ENCODE peak calls at places on chromosomes 1 and 21, in four cellular contexts. O, A, J and L are unnamed samples.

GRCh38 chr1:112935474-112936289 is 20.3 kb downstream of the SLC16A1 start:
- DNase-seq in O (no peak), A (peak), J (peak), L (peak)

GRCh38 chr1:33381979-33382378 is 48.9 kb downstream of the PHC2 start:
- DNase-seq in O (no peak), A (no peak), J (no peak), L (no peak)

GRCh38 chr1:208272311-208272710 is 28.1 kb upstream of the PLXNA2 start:
- DNase-seq in O (no peak), A (no peak), J (no peak), L (no peak)

GRCh38 chr1:235558783-235559182 is 54.5 kb upstream of the B3GALNT2 start:
- DNase-seq in O (no peak), A (no peak), J (no peak), L (no peak)

GRCh38 chr1:85461216-85461945 is 3.6 kb downstream of the DDAH1 start:
- DNase-seq in O (no peak), A (no peak), J (no peak), L (no peak)

GRCh38 chr1:237045278-237046016 is 3.5 kb downstream of the RYR2 start:
- DNase-seq in O (no peak), A (no peak), J (peak), L (no peak)

GRCh38 chr1:170010443-170010842 is 64.1 kb downstream of the KIFAP3 start:
- DNase-seq in O (peak), A (peak), J (peak), L (peak)

GRCh38 chr1:224632381-224632871 is 16.3 kb downstream of the CNIH3 start:
- DNase-seq in O (no peak), A (peak), J (peak), L (peak)

GRCh38 chr1:25148673-25149300 is 83.5 kb downstream of the SYF2 start:
- DNase-seq in O (no peak), A (no peak), J (peak), L (no peak)

GRCh38 chr1:38579056-38579455 is 280.5 kb downstream of the RRAGC start:
- DNase-seq in O (no peak), A (no peak), J (no peak), L (no peak)

GRCh38 chr1:172821609-172822274 is 162.8 kb downstream of the FASLG start:
- DNase-seq in O (no peak), A (peak), J (no peak), L (peak)

GRCh38 chr1:168386949-168387586 is 106.4 kb downstream of the TBX19 start:
- DNase-seq in O (peak), A (no peak), J (peak), L (no peak)

GRCh38 chr1:29698033-29698432 is 461.7 kb downstream of the PTPRU start:
- DNase-seq in O (peak), A (peak), J (peak), L (peak)

GRCh38 chr1:68962711-68963110 is 465.8 kb upstream of the DEPDC1 start:
- DNase-seq in O (no peak), A (no peak), J (no peak), L (no peak)

GRCh38 chr21:28543975-28544374 is 448.7 kb downstream of the LTN1 start:
- DNase-seq in O (no peak), A (no peak), J (no peak), L (no peak)

GRCh38 chr1:1206376-1207253 is at the start of gene TNFRSF18:
- DNase-seq in O (peak), A (no peak), J (peak), L (no peak)

GRCh38 chr1:1203561-1204424 is 2.6 kb downstream of the TNFRSF18 start:
- DNase-seq in O (no peak), A (no peak), J (no peak), L (no peak)

GRCh38 chr1:1204425-1204920 is 1.9 kb downstream of the TNFRSF18 start:
- DNase-seq in O (no peak), A (no peak), J (no peak), L (no peak)

GRCh38 chr1:1205769-1206375 is 520 bp downstream of the TNFRSF18 start:
- DNase-seq in O (no peak), A (no peak), J (no peak), L (no peak)

GRCh38 chr1:1204998-1205768 is 1.2 kb downstream of the TNFRSF18 start:
- DNase-seq in O (no peak), A (no peak), J (no peak), L (no peak)
- H2AK5ac ChIP-seq in O (peak), A (no peak), J (no peak), L (no peak)

DNA sequence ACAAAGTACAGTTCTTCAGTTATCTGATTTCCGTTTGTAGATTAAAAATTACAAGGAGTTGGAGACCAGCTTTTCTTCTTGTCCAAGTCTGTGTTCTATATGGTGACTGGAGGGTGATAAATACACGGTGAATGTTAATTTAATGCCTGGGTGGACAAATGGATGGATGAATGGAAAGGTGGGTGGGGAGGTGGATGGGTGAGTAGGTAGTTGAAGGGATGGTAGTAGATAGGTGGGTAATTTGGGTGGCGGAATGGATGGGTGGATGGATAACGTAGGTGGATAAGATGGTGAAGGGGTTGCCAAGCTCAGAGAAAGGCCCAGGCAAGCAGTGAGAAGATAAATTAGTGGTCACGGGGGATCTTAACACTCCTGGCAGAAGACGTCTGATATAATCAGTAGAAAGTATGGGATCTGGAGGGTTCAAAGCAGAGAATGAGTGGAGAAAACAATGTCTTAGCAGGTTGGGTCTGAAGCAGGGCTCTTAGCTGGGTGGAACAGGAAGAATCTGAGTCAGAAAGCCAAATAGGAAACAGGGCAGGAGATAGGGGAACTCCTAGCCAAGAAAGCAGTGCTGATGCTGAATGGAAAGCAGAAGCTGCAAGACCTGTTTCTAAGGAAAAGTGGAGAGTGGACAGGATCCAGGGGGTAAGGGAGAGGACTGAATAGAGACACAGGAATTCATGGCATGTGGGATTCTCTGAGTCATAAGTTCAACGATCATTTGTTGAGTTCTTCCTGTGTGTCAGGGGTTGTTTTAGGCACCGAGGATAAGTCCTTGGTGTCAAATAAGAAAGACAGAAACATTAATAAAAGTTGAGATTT is 154.0 kb upstream of the FGGY start:
- DNase-seq in O (no peak), A (peak), J (peak), L (peak)
- H2AK5ac ChIP-seq in O (no peak), A (peak), J (peak), L (peak)

DNA sequence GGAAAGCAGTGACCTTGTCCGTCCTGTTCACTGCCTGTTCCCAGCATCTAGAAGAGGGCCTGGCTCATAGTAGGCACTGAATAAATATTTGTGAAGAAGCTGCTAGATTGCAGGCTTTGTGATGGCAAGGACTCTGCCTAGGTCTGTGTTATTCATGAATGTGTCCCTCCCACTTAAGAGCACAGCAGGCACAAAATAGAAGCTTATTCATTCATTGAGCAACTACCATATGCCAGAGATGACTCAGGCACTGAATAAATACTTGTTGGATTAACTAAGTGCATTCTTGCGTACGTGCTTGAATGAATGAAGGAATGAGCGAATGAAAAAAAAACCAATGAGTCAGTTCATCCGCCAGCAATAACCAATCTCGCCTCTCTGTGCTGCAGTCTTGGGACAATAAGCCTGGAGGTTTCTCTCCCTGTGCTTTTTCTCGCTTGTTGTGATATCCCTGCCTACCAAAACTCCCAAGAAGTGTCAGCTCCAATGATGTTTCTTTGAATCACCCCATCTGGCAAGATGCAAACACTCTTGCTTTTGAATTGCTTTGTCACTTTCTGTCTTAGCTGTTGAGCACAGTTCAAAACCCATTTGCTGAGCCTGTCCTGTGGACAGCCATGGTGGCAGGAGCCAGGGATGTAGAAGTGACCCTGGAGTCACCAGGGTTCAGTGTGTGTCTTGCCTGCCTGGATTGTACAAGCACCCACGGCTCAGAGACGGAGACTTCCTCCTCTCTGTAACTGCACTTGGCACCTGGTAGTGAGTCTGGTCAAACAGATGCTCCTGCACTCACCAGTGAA is 143.9 kb downstream of the KAZN start:
- DNase-seq in O (no peak), A (peak), J (peak), L (peak)
- H2AK5ac ChIP-seq in O (peak), A (peak), J (no peak), L (peak)

GRCh38 chr1:195899762-195900352 is 708.4 kb downstream of the KCNT2 start:
- DNase-seq in O (no peak), A (peak), J (peak), L (peak)

GRCh38 chr1:195898924-195899323 is 709.3 kb downstream of the KCNT2 start:
- DNase-seq in O (no peak), A (no peak), J (no peak), L (no peak)

GRCh38 chr1:195897072-195897471 is 711.2 kb downstream of the KCNT2 start:
- DNase-seq in O (no peak), A (no peak), J (no peak), L (no peak)

DNA sequence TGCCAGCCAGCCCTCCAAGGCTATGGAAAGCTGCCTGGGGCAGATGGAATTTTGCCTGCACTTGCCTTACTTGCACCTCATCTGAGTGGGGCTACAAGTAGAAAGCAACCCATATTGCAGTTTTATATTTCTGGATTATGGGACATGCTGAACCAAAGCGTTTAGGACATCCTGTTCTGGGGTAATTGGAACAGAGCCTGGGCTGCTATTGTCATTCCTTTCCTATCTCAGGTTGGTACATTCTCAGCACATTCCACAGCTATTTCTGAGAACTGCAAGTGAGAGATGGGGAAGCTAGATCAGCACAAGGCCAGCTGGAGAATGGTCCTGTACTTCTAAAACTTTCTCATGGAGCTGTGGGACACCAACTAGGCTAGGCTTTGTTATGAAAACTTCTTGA is 713.8 kb downstream of the KCNT2 start:
- DNase-seq in O (no peak), A (no peak), J (peak), L (peak)
- H2AK5ac ChIP-seq in O (no peak), A (no peak), J (no peak), L (no peak)

GRCh38 chr1:171780583-171781166 is 785 bp upstream of the METTL13 start:
- DNase-seq in O (no peak), A (no peak), J (no peak), L (no peak)
- H2AK5ac ChIP-seq in O (no peak), A (peak), J (no peak), L (peak)